ENCODE peak calls at places on chromosomes 13 and 19, in nine cellular contexts. Z is left ventricle myocardium inferior; A is IMR-90; T is left colon; K is epithelial cell of proximal tubule; Q is adipocyte; N is foreskin fibroblast; F is central memory CD4-positive, alpha-beta T cell; H is A549. U is an unnamed sample.

GRCh38 chr13:74825170-74825948 is 656.6 kb downstream of the TBC1D4 start:
- DNase-seq in A (peak; percentile 49), Q (peak; percentile 84), H (peak; percentile 54), T (no peak), Z (no peak), N (peak; percentile 92), K (peak; percentile 63), F (no peak), U (peak; percentile 20)

GRCh38 chr19:15014579-15014978 is 34.7 kb upstream of the CASP14 start:
- DNase-seq in N (no peak), H (no peak), A (no peak), F (no peak), K (no peak), Q (no peak), Z (no peak), T (no peak), U (peak; percentile 15)

GRCh38 chr13:100594731-100595130 is 6.1 kb upstream of the GGACT start:
- DNase-seq in H (peak; percentile 11), N (no peak), K (no peak), Q (no peak), Z (no peak), F (no peak), T (no peak), A (no peak), U (no peak)

GRCh38 chr13:112688560-112689497 is 1.0 kb upstream of the ATP11A start:
- DNase-seq in F (peak; percentile 39), K (no peak), A (no peak), H (no peak), T (no peak), Z (no peak), Q (peak; percentile 23), N (peak; percentile 45), U (peak; percentile 91)

GRCh38 chr19:18543814-18544475 is 572 bp upstream of the FKBP8 start:
- DNase-seq in Z (no peak), H (peak; percentile 79), N (peak; percentile 80), T (peak; percentile 82), F (peak; percentile 81), K (no peak), A (peak; percentile 40), Q (peak; percentile 57), U (peak; percentile 84)

GRCh38 chr19:33435706-33436359 is 62.3 kb downstream of the CEBPG start:
- DNase-seq in A (no peak), T (no peak), K (no peak), Q (no peak), Z (no peak), N (no peak), H (no peak), F (no peak), U (no peak)

GRCh38 chr13:113846639-113847318 is 17.1 kb downstream of the GAS6 start:
- DNase-seq in Q (no peak), F (peak; percentile 30), K (no peak), H (no peak), Z (no peak), T (no peak), N (no peak), A (no peak), U (no peak)

GRCh38 chr13:85277753-85278152 is 521.5 kb downstream of the SLITRK6 start:
- DNase-seq in A (peak; percentile 21), F (no peak), Q (peak; percentile 14), Z (no peak), H (peak; percentile 19), N (peak; percentile 33), T (no peak), K (no peak), U (no peak)

GRCh38 chr19:2775556-2776430 is 7.3 kb downstream of the SGTA start:
- DNase-seq in Q (peak; percentile 2), T (peak; percentile 62), F (peak; percentile 58), H (no peak), N (peak; percentile 46), A (peak; percentile 35), Z (peak; percentile 71), K (peak; percentile 36), U (peak; percentile 73)

GRCh38 chr13:46672338-46673090 is 119.5 kb downstream of the LRCH1 start:
- DNase-seq in Q (no peak), H (no peak), N (no peak), A (no peak), K (no peak), F (no peak), Z (no peak), T (no peak), U (no peak)

GRCh38 chr13:50910483-50910805 is 853 bp downstream of the RNASEH2B start:
- DNase-seq in F (no peak), Z (no peak), Q (peak; percentile 61), A (peak; percentile 42), K (no peak), T (peak; percentile 44), H (peak; percentile 64), N (peak; percentile 68), U (peak; percentile 79)

GRCh38 chr13:32284927-32285632 is 30.1 kb downstream of the ZAR1L start:
- DNase-seq in K (peak; percentile 81), A (peak; percentile 82), F (no peak), Q (peak; percentile 78), H (no peak), T (no peak), N (peak; percentile 79), Z (no peak), U (no peak)

GRCh38 chr19:15238639-15239155 is 6.4 kb upstream of the EPHX3 start:
- DNase-seq in Q (no peak), Z (no peak), A (no peak), H (no peak), N (no peak), T (no peak), K (no peak), F (no peak), U (no peak)

GRCh38 chr13:103883152-103883551 is 816.9 kb upstream of the SLC10A2 start:
- DNase-seq in T (peak; percentile 32), K (peak; percentile 86), A (peak; percentile 95), H (peak; percentile 79), Z (peak; percentile 80), Q (peak; percentile 96), F (no peak), N (peak; percentile 98), U (peak; percentile 40)

GRCh38 chr19:52570005-52570861 is at the start of gene ZNF701:
- DNase-seq in N (peak; percentile 97), F (peak; percentile 92), K (peak; percentile 63), Q (peak; percentile 93), H (peak; percentile 28), T (peak; percentile 93), A (peak; percentile 88), Z (peak; percentile 97), U (no peak)